ENCODE peak calls at places on chromosome 5, in four cellular contexts. M, L, U and R are unnamed samples.
A peak's percentile ranks its signal among the peaks of the same experiment; 100 is the strongest.

GRCh38 chr5:173187054-173187743 is 42.9 kb downstream of the BNIP1 start:
- DNase-seq in L (no peak), M (peak; percentile 24), U (no peak), R (no peak)

GRCh38 chr5:17252543-17252942 is 35.1 kb downstream of the BASP1 start:
- DNase-seq in U (no peak), L (peak; percentile 37), M (no peak), R (no peak)

GRCh38 chr5:84275609-84276008 is 109.1 kb downstream of the EDIL3 start:
- DNase-seq in U (no peak), M (no peak), L (no peak), R (no peak)

GRCh38 chr5:4555739-4556285 is 584.3 kb upstream of the ADAMTS16 start:
- DNase-seq in M (no peak), L (no peak), U (no peak), R (no peak)

GRCh38 chr5:110561510-110561909 is 165.0 kb downstream of the TMEM232 start:
- DNase-seq in M (no peak), L (no peak), U (no peak), R (no peak)

GRCh38 chr5:158223054-158223453 is 364.1 kb upstream of the CLINT1 start:
- DNase-seq in M (no peak), L (no peak), U (no peak), R (peak; percentile 53)

GRCh38 chr5:159928122-159928960 is 12.1 kb downstream of the ADRA1B start:
- DNase-seq in L (peak; percentile 95), M (no peak), U (no peak), R (no peak)

GRCh38 chr5:66551920-66552319 is 44.3 kb upstream of the MAST4 start:
- DNase-seq in U (no peak), M (no peak), L (peak; percentile 33), R (no peak)

GRCh38 chr5:132662925-132663770 is 5.2 kb downstream of the IL13 start:
- DNase-seq in U (peak; percentile 54), L (peak; percentile 24), M (no peak), R (no peak)

GRCh38 chr5:74281191-74281590 is 359.3 kb downstream of the ENC1 start:
- DNase-seq in L (no peak), U (no peak), M (no peak), R (peak; percentile 57)

GRCh38 chr5:91079037-91079436 is 304.1 kb downstream of the ARRDC3 start:
- DNase-seq in U (no peak), M (no peak), L (no peak), R (no peak)

GRCh38 chr5:157626831-157627230 is 25.4 kb downstream of the SOX30 start:
- DNase-seq in M (no peak), U (no peak), L (no peak), R (no peak)

GRCh38 chr5:66653380-66653779 is 57.2 kb downstream of the MAST4 start:
- DNase-seq in L (peak; percentile 97), M (no peak), U (no peak), R (no peak)

GRCh38 chr5:172910828-172911627 is 48.2 kb upstream of the RPL26L1 start:
- DNase-seq in L (peak; percentile 95), M (peak; percentile 31), U (no peak), R (peak; percentile 97)

DNA sequence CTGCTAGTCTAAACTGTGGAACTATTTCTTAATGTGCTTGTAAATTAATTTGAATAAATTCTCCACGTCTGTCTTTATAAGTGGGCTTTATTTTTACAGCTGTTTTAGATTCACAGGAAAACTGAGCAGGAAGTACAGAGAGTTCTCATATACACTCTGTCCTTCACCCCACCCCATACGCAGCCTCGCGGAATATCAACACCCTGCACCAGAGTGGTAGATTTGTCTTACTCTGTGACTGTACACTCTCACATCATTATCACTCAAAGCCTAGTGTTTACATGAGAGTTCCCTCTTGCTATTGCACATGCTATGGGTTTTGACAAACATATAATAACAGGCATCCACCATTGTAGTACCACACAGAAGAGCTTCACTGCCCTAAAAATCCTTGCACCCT is 179.7 kb upstream of the DAB2 start:
- DNase-seq in U (no peak), M (no peak), L (no peak), R (no peak)
- H3K4me3 ChIP-seq in U (no peak overlapping the region), M (no peak overlapping the region), L (no peak overlapping the region), R (no peak overlapping the region)

GRCh38 chr5:123087173-123088030 is 1.6 kb upstream of the PRDM6 start:
- DNase-seq in M (peak; percentile 60), L (no peak), U (no peak), R (no peak)

GRCh38 chr5:123085638-123086286 is 3.3 kb upstream of the PRDM6 start:
- DNase-seq in M (no peak), L (no peak), U (no peak), R (no peak)

GRCh38 chr5:123088031-123088805 is 823 bp upstream of the PRDM6 start:
- DNase-seq in M (peak; percentile 54), U (no peak), L (peak; percentile 60), R (no peak)

GRCh38 chr5:123084730-123085605 is 4.1 kb upstream of the PRDM6 start:
- DNase-seq in M (no peak), L (no peak), U (no peak), R (no peak)

DNA sequence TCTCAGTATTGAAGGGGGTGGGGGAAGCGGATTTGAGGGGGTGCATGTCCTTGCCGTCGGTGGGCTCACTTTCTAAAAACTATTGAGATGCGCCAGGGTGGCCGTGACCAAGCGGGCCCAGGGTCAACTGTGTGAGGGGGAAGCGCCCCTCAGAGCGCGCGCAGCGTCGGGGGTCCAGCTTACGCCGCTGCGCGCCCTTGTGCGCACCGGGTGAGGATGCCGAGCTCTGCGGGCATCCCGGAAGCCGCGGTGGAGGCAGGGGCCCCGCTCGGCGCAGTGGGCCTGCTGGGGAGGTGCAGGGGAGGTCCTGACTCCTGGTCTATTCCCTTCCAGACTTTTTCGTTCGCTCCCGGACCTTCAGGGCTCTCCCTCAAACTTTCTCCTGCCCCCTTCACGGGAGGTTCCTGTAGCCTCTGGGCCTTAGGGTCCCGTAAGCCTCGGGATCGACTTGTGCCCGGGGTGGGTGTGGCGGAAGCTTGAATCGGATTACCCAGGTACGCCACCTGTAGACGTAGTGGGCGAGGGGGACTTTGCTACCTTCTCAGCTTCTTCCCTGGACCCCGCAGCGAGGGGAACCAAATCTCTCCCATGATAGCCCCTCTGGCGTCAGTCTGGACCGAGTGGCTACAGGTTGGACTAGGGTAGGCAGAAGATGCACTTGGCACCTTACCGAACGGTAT is 2.5 kb upstream of the PRDM6 start:
- DNase-seq in L (no peak), U (no peak), M (peak; percentile 47), R (no peak)
- H3K27me3 ChIP-seq in L (peaks cover 9% of the 10 kb centered on the region), U (peaks cover 99% of the 10 kb centered on the region), M (peaks cover 100% of the 10 kb centered on the region), R (peaks cover 32% of the 10 kb centered on the region)

GRCh38 chr5:153523831-153524230 is 33.4 kb downstream of the GRIA1 start:
- DNase-seq in L (peak; percentile 70), U (peak; percentile 15), M (no peak), R (peak; percentile 90)
- H3K4me3 ChIP-seq in L (peak overlapping the region; percentile 12), U (no peak overlapping the region), M (no peak overlapping the region), R (no peak overlapping the region)

GRCh38 chr5:77638763-77639451 is 394 bp upstream of the OTP start:
- DNase-seq in L (peak; percentile 35), M (peak; percentile 95), U (no peak), R (no peak)

GRCh38 chr5:77638204-77638762 is at the start of gene OTP:
- DNase-seq in U (no peak), L (no peak), M (no peak), R (no peak)

GRCh38 chr5:77635617-77636422 is 2.7 kb downstream of the OTP start:
- DNase-seq in M (peak; percentile 86), U (no peak), L (no peak), R (no peak)

GRCh38 chr5:77636423-77637169 is 1.9 kb downstream of the OTP start:
- DNase-seq in U (no peak), M (peak; percentile 43), L (no peak), R (no peak)

DNA sequence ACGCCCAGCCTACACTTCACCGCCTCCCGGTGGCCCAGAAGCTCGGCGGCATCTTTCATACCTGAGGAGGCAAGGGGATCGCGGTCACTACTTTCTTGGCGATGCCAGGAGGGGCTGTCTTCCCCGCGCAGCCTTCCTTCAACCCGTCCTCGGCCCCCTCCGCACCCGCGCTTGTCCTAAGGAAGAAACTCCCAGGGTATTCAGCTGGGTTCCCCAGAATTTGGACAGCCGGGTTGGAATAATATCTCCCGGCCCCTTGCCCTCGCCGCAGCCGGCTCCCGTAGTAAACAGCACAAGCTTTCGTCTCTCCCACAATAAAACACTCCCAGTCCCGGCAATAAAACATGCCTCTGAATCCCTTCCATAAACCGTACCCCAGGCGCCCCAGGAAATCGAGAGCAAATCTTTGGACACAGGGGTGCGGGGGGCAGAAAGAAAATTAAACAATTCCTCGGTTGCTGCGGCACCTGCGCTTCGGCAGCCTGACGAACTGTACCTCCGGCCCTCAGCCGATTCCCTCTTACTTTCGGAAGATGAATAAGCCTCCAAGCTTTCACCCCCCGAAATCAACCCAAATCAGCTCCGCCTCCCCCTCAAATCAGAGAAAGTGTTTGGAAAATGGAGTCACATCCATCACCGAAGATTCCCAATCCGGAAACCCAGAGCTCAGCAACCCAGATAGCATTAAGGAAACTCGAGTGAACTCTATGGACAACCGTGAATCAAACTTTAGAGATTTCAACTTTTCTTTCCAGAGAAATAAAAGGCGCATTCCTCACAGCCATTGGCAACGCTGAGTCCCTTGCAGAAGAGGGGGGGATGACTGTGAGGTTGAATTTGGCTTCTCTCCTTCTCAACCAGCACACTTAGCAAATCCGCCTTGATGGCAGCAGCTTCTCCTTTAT is 1.1 kb downstream of the OTP start:
- DNase-seq in U (no peak), L (no peak), M (peak; percentile 29), R (no peak)
- H3K27me3 ChIP-seq in U (peaks cover 100% of the 10 kb centered on the region), L (peaks cover 100% of the 10 kb centered on the region), M (peaks cover 100% of the 10 kb centered on the region), R (peaks cover 91% of the 10 kb centered on the region)

GRCh38 chr5:15238006-15238405 is 262.0 kb upstream of the FBXL7 start:
- DNase-seq in U (no peak), L (no peak), M (no peak), R (no peak)

GRCh38 chr5:15236911-15237508 is 263.0 kb upstream of the FBXL7 start:
- DNase-seq in M (no peak), L (no peak), U (no peak), R (no peak)

GRCh38 chr5:15234366-15234765 is 265.6 kb upstream of the FBXL7 start:
- DNase-seq in U (no peak), L (no peak), M (peak; percentile 13), R (no peak)

GRCh38 chr5:15234911-15235310 is 265.1 kb upstream of the FBXL7 start:
- DNase-seq in U (no peak), L (no peak), M (no peak), R (no peak)

GRCh38 chr5:15233566-15233965 is 266.4 kb upstream of the FBXL7 start:
- DNase-seq in L (peak; percentile 33), M (no peak), U (no peak), R (no peak)
- H3K4me3 ChIP-seq in L (peak overlapping the region; percentile 53), M (no peak overlapping the region), U (no peak overlapping the region), R (no peak overlapping the region)

GRCh38 chr5:139394654-139395566 is at the start of gene PROB1:
- DNase-seq in U (no peak), M (peak; percentile 32), L (peak; percentile 47), R (no peak)
- H3K27me3 ChIP-seq in U (peaks cover 14% of the 10 kb centered on the region), M (peaks cover 51% of the 10 kb centered on the region), L (peaks cover 9% of the 10 kb centered on the region), R (peaks cover 37% of the 10 kb centered on the region)

GRCh38 chr5:80956272-80956671 is 3.9 kb upstream of the RASGRF2 start:
- DNase-seq in U (no peak), M (no peak), L (no peak), R (no peak)
- H3K4me3 ChIP-seq in U (no peak overlapping the region), M (no peak overlapping the region), L (no peak overlapping the region), R (no peak overlapping the region)